ENCODE peak calls at places on chromosomes 7 and 10, in nine cellular contexts. E is GM23248, C is GM12878, V is astrocyte, U is K562, F is fibroblast of lung, W is H9, D is PC-3, X is endothelial cell of umbilical vein. Y is an unnamed sample.

GRCh38 chr10:88849224-88849623 is 2.4 kb downstream of the ANKRD22 start:
- DNase-seq in E (peak; percentile 71), C (no peak), V (peak; percentile 26), U (no peak), F (peak; percentile 48), W (no peak), D (no peak), X (no peak), Y (no peak)

GRCh38 chr7:1705856-1706255 is 35.8 kb downstream of the ELFN1 start:
- DNase-seq in E (no peak), C (no peak), V (no peak), U (no peak), F (no peak), W (peak; percentile 14), D (no peak), X (no peak), Y (no peak)

GRCh38 chr10:3735175-3735574 is 49.8 kb downstream of the KLF6 start:
- DNase-seq in E (no peak), C (no peak), V (no peak), U (no peak), F (no peak), W (peak; percentile 62), D (no peak), X (no peak), Y (no peak)

GRCh38 chr10:77458986-77459590 is 178.5 kb downstream of the KCNMA1 start:
- DNase-seq in E (peak; percentile 56), C (no peak), V (no peak), U (no peak), F (peak; percentile 22), W (no peak), D (peak; percentile 83), X (no peak), Y (no peak)

GRCh38 chr7:128215739-128216138 is 25.3 kb upstream of the LEP start:
- DNase-seq in E (peak; percentile 48), C (no peak), V (peak; percentile 49), U (no peak), F (peak; percentile 65), W (no peak), D (peak; percentile 38), X (no peak), Y (no peak)

GRCh38 chr7:20514364-20514763 is 101.1 kb upstream of the ABCB5 start:
- DNase-seq in E (peak; percentile 25), C (peak; percentile 2), V (peak; percentile 96), U (no peak), F (peak; percentile 96), W (no peak), D (peak; percentile 55), X (peak; percentile 98), Y (peak; percentile 43)

GRCh38 chr7:42143605-42144252 is 93.3 kb downstream of the GLI3 start:
- DNase-seq in E (peak; percentile 87), C (no peak), V (peak; percentile 66), U (no peak), F (peak; percentile 72), W (no peak), D (no peak), X (peak; percentile 45), Y (no peak)

GRCh38 chr10:132861884-132862461 is 76.0 kb upstream of the NKX6-2 start:
- DNase-seq in E (no peak), C (no peak), V (no peak), U (no peak), F (no peak), W (peak; percentile 28), D (no peak), X (no peak), Y (no peak)

GRCh38 chr7:3670898-3671297 is 369.8 kb downstream of the SDK1 start:
- DNase-seq in E (no peak), C (no peak), V (no peak), U (no peak), F (no peak), W (no peak), D (no peak), X (no peak), Y (no peak)

GRCh38 chr10:125135771-125136035 is 24.7 kb downstream of the CTBP2 start:
- DNase-seq in E (no peak), C (no peak), V (no peak), U (no peak), F (no peak), W (no peak), D (no peak), X (no peak), Y (no peak)

GRCh38 chr10:125134916-125135770 is 25.2 kb downstream of the CTBP2 start:
- DNase-seq in E (no peak), C (no peak), V (no peak), U (no peak), F (no peak), W (no peak), D (no peak), X (no peak), Y (no peak)

GRCh38 chr10:125133706-125134482 is 26.5 kb downstream of the CTBP2 start:
- DNase-seq in E (no peak), C (no peak), V (no peak), U (no peak), F (no peak), W (no peak), D (no peak), X (no peak), Y (no peak)

GRCh38 chr10:125136087-125136486 is 24.3 kb downstream of the CTBP2 start:
- DNase-seq in E (no peak), C (no peak), V (no peak), U (no peak), F (no peak), W (no peak), D (no peak), X (no peak), Y (no peak)

DNA sequence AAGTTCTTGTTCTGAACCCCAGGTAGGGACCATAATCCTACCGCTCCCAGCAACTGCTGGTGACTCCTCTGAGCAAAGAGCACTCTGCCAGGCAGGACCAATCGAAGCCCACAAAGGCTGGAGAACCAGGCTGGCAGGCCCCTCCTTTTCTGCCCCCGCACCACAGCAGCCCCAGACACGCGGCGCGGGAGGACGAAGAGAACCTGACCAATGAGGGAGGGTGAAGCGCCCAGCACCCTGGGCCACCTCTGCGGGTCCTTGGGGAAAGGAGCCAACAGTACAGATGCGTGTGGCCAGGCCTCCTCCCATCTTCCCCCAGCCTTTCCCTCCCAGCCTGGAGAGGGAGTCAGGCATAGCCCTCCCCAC is 25.9 kb downstream of the CTBP2 start:
- DNase-seq in E (no peak), C (no peak), V (no peak), U (no peak), F (no peak), W (no peak), D (no peak), X (no peak), Y (no peak)
- H3K79me2 ChIP-seq in E (peaks cover 98% of the 10 kb centered on the region), C (no peaks in the 10 kb centered on the region), V (peaks cover 98% of the 10 kb centered on the region), U (peaks cover 94% of the 10 kb centered on the region), F (peaks cover 93% of the 10 kb centered on the region), W (peaks cover 92% of the 10 kb centered on the region), D (peaks cover 95% of the 10 kb centered on the region), X (peaks cover 96% of the 10 kb centered on the region), Y (peaks cover 95% of the 10 kb centered on the region)

DNA sequence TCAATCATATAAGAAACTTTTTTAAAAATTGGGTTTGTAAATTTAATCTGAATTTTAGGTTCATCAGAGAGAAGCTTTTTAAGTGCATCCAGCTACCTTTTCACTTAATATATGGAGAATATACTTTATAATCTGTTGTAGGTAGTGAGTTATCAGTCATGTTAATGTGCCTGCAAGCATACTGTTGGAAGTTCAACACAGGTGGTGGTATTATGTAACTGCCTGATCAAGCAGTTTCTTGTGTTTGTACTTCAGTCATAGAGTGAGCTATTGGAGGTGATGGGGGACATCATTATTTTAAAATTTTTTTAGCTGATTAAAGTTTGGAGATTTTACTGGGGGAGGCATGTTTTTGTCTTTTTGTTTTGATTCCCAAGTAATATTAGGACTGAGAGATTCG is 2.5 kb downstream of the TNKS2 start:
- DNase-seq in E (no peak), C (no peak), V (no peak), U (no peak), F (no peak), W (no peak), D (no peak), X (no peak), Y (no peak)
- H3K79me2 ChIP-seq in E (peaks cover 85% of the 10 kb centered on the region), C (peaks cover 32% of the 10 kb centered on the region), V (peaks cover 83% of the 10 kb centered on the region), U (peaks cover 79% of the 10 kb centered on the region), F (peaks cover 64% of the 10 kb centered on the region), W (peaks cover 47% of the 10 kb centered on the region), D (peaks cover 78% of the 10 kb centered on the region), X (peaks cover 67% of the 10 kb centered on the region), Y (peaks cover 81% of the 10 kb centered on the region)

GRCh38 chr7:143889068-143889467 is 12.9 kb downstream of the TCAF1 start:
- DNase-seq in E (no peak), C (no peak), V (no peak), U (no peak), F (no peak), W (no peak), D (no peak), X (no peak), Y (no peak)
- H3K79me2 ChIP-seq in E (peaks cover 98% of the 10 kb centered on the region), C (no peaks in the 10 kb centered on the region), V (peaks cover 71% of the 10 kb centered on the region), U (peaks cover 53% of the 10 kb centered on the region), F (peaks cover 22% of the 10 kb centered on the region), W (no peaks in the 10 kb centered on the region), D (peaks cover 9% of the 10 kb centered on the region), X (peaks cover 11% of the 10 kb centered on the region), Y (no peaks in the 10 kb centered on the region)

DNA sequence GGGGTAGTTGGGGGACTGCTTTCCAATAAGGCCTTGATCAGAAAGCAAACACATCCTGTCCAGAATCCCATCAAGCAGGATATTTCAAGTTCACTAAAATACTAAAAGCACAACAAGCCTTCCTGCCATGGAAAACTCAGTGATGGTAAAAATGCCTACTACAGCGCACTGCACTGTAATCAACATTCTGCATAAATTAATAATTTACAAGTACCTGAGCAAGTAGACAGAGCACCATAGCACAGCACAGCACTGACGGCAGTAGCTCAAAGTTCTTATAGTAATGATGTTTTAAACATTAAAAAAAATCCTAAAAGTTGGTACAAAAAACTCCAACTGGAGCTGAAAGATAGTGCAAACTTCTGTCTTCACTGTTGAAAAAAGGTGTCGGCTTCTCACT is 120.5 kb downstream of the FANK1 start:
- DNase-seq in E (no peak), C (no peak), V (no peak), U (no peak), F (no peak), W (no peak), D (no peak), X (no peak), Y (no peak)
- H3K79me2 ChIP-seq in E (no peaks in the 10 kb centered on the region), C (no peaks in the 10 kb centered on the region), V (no peaks in the 10 kb centered on the region), U (no peaks in the 10 kb centered on the region), F (no peaks in the 10 kb centered on the region), W (no peaks in the 10 kb centered on the region), D (no peaks in the 10 kb centered on the region), X (no peaks in the 10 kb centered on the region), Y (no peaks in the 10 kb centered on the region)

Y was measured in PC-9.